ENCODE peak calls at places on chromosomes 3 and 15, in six cellular contexts. V is glomerular endothelial cell, J is AG08396, G is foreskin fibroblast, T is HepG2, O is H7. C is an unnamed sample.
A peak's percentile ranks its signal among the peaks of the same experiment; 100 is the strongest.

GRCh38 chr15:68303134-68303533 is 25.6 kb downstream of the FEM1B start:
- DNase-seq in V (no peak), J (no peak), G (no peak), T (no peak), O (no peak), C (no peak)

GRCh38 chr15:48674876-48675275 is 29.4 kb upstream of the FBN1 start:
- DNase-seq in V (no peak), J (no peak), G (no peak), T (no peak), O (no peak), C (no peak)

GRCh38 chr15:65421360-65422215 is 1.2 kb downstream of the IGDCC4 start:
- DNase-seq in V (no peak), J (peak; percentile 40), G (no peak), T (no peak), O (peak; percentile 95), C (no peak)

GRCh38 chr3:39548282-39548681 is 80.8 kb downstream of the MOBP start:
- DNase-seq in V (no peak), J (no peak), G (peak; percentile 24), T (no peak), O (no peak), C (no peak)

GRCh38 chr3:10757021-10757820 is 58.8 kb upstream of the SLC6A11 start:
- DNase-seq in V (no peak), J (no peak), G (peak; percentile 4), T (no peak), O (no peak), C (no peak)

GRCh38 chr15:87387681-87388240 is 868.8 kb downstream of the NTRK3 start:
- DNase-seq in V (no peak), J (no peak), G (no peak), T (no peak), O (no peak), C (no peak)

GRCh38 chr15:93941687-93942086 is 289.7 kb upstream of the MCTP2 start:
- DNase-seq in V (no peak), J (no peak), G (no peak), T (no peak), O (no peak), C (no peak)

GRCh38 chr3:134029734-134030381 is at the start of gene SLCO2A1:
- DNase-seq in V (no peak), J (peak; percentile 64), G (no peak), T (no peak), O (peak; percentile 90), C (no peak)

GRCh38 chr3:144989756-144990155 is 1018.1 kb downstream of the DIPK2A start:
- DNase-seq in V (no peak), J (no peak), G (peak; percentile 67), T (no peak), O (no peak), C (no peak)

GRCh38 chr3:147838650-147839049 is 429.5 kb downstream of the ZIC1 start:
- DNase-seq in V (no peak), J (no peak), G (no peak), T (no peak), O (no peak), C (no peak)

GRCh38 chr15:48823237-48823636 is 12.4 kb upstream of the CEP152 start:
- DNase-seq in V (no peak), J (peak; percentile 19), G (no peak), T (no peak), O (peak; percentile 31), C (no peak)

GRCh38 chr3:160052385-160053047 is 63.9 kb downstream of the IL12A start:
- DNase-seq in V (no peak), J (no peak), G (no peak), T (no peak), O (no peak), C (no peak)

GRCh38 chr15:60095711-60096110 is 91.6 kb downstream of the FOXB1 start:
- DNase-seq in V (no peak), J (no peak), G (no peak), T (no peak), O (no peak), C (no peak)

GRCh38 chr3:114121996-114122709 is 56.7 kb downstream of the DRD3 start:
- DNase-seq in V (peak; percentile 82), J (peak; percentile 66), G (peak; percentile 66), T (no peak), O (no peak), C (no peak)

GRCh38 chr3:157533298-157533870 is 30.2 kb upstream of the VEPH1 start:
- DNase-seq in V (peak; percentile 83), J (peak; percentile 65), G (peak; percentile 86), T (no peak), O (no peak), C (no peak)

GRCh38 chr15:80588801-80589200 is 106.3 kb upstream of the ABHD17C start:
- DNase-seq in V (peak; percentile 78), J (peak; percentile 86), G (peak; percentile 94), T (peak; percentile 51), O (no peak), C (no peak)

GRCh38 chr3:178155521-178155920 is 380.7 kb upstream of the KCNMB2 start:
- DNase-seq in V (no peak), J (no peak), G (no peak), T (no peak), O (no peak), C (no peak)

GRCh38 chr15:26355671-26356070 is 417.2 kb downstream of the GABRB3 start:
- DNase-seq in V (no peak), J (no peak), G (no peak), T (no peak), O (peak; percentile 60), C (no peak)

GRCh38 chr3:32734756-32735155 is 49.8 kb downstream of the CNOT10 start:
- DNase-seq in V (no peak), J (no peak), G (no peak), T (no peak), O (peak; percentile 45), C (no peak)

GRCh38 chr15:64809649-64810498 is 15.6 kb downstream of the PIF1 start:
- DNase-seq in V (no peak), J (peak; percentile 89), G (peak; percentile 54), T (peak; percentile 61), O (peak; percentile 90), C (peak; percentile 17)